ENCODE peak calls at places on chromosomes 3 and 15, in ten cellular contexts. K is astrocyte of the cerebellum; W is GM12891; E is ovary; T is H54; P is activated T-cell treated with anti-CD3 and anti-CD28 coated beads, Interleukin-2, amount 50 U/mL, for 4 hours; N is amygdala; C is effector memory CD8-positive, alpha-beta T cell; Y is T-helper 2 cell; G is mesenteric fat pad. I is an unnamed sample.

GRCh38 chr15:36863551-36863950 is 236.8 kb downstream of the MEIS2 start:
- DNase-seq in W (no peak), T (no peak), P (no peak), Y (no peak), C (no peak), K (no peak), N (no peak), E (no peak), G (no peak), I (no peak)

GRCh38 chr15:62035256-62035908 is 24.9 kb downstream of the VPS13C start:
- DNase-seq in P (no peak), Y (no peak), N (no peak), K (peak; percentile 9), T (no peak), C (no peak), E (no peak), G (no peak), W (no peak), I (no peak)

GRCh38 chr15:51738553-51738952 is 1.1 kb upstream of the LYSMD2 start:
- DNase-seq in T (no peak), N (no peak), Y (no peak), E (no peak), G (no peak), K (no peak), C (no peak), P (no peak), W (no peak), I (no peak)

GRCh38 chr3:143217283-143217682 is 97.7 kb downstream of the CHST2 start:
- DNase-seq in N (no peak), G (no peak), T (no peak), P (no peak), Y (no peak), E (no peak), W (no peak), C (no peak), K (no peak), I (no peak)

GRCh38 chr15:31598620-31599019 is 272.0 kb downstream of the KLF13 start:
- DNase-seq in T (no peak), W (no peak), K (no peak), C (no peak), E (no peak), N (no peak), P (no peak), Y (no peak), G (no peak), I (no peak)

GRCh38 chr3:87848003-87848402 is 210.8 kb downstream of the CGGBP1 start:
- DNase-seq in K (no peak), N (no peak), W (no peak), E (no peak), Y (no peak), P (no peak), G (no peak), C (no peak), T (no peak), I (no peak)

GRCh38 chr3:117669761-117670160 is 960.2 kb downstream of the TUSC7 start:
- DNase-seq in W (no peak), C (no peak), G (no peak), E (no peak), T (no peak), N (no peak), P (no peak), Y (no peak), K (no peak), I (no peak)

GRCh38 chr3:38985981-38986380 is 65.8 kb downstream of the SCN11A start:
- DNase-seq in C (no peak), N (no peak), G (no peak), P (no peak), E (no peak), K (no peak), T (no peak), Y (no peak), W (no peak), I (no peak)

GRCh38 chr3:196159952-196160804 is 51.0 kb downstream of the ZDHHC19 start:
- DNase-seq in P (no peak), N (no peak), Y (no peak), C (no peak), T (peak; percentile 56), E (no peak), G (no peak), K (peak; percentile 24), W (peak; percentile 60), I (peak; percentile 23)

GRCh38 chr15:87604857-87605446 is 651.6 kb downstream of the NTRK3 start:
- DNase-seq in C (peak; percentile 2), Y (no peak), T (no peak), K (no peak), P (no peak), G (no peak), W (peak; percentile 10), N (no peak), E (no peak), I (peak; percentile 57)

GRCh38 chr3:154889227-154889634 is 190.9 kb upstream of the MME start:
- DNase-seq in T (no peak), N (no peak), E (no peak), K (no peak), W (no peak), Y (no peak), P (no peak), G (no peak), C (no peak), I (no peak)

GRCh38 chr15:99427210-99427609 is 138.6 kb upstream of the MEF2A start:
- DNase-seq in N (no peak), Y (no peak), G (peak; percentile 24), W (no peak), K (no peak), T (no peak), P (no peak), C (no peak), E (no peak), I (no peak)

GRCh38 chr3:115549111-115549510 is 74.2 kb upstream of the GAP43 start:
- DNase-seq in P (no peak), W (no peak), G (no peak), C (no peak), Y (no peak), K (no peak), T (no peak), E (no peak), N (no peak), I (no peak)

GRCh38 chr15:96334017-96334704 is 3.7 kb downstream of the NR2F2 start:
- DNase-seq in C (no peak), W (no peak), K (no peak), G (no peak), E (no peak), N (no peak), T (no peak), P (no peak), Y (no peak), I (no peak)

GRCh38 chr3:141876381-141876890 is at the start of gene ATP1B3:
- DNase-seq in T (peak; percentile 70), G (peak; percentile 96), E (peak; percentile 86), W (peak; percentile 84), N (peak; percentile 76), K (no peak), Y (peak; percentile 71), C (peak; percentile 77), P (peak; percentile 76), I (peak; percentile 82)

GRCh38 chr3:25304916-25305315 is 123.1 kb upstream of the RARB start:
- DNase-seq in W (no peak), T (no peak), N (no peak), G (no peak), E (no peak), K (no peak), P (no peak), Y (no peak), C (no peak), I (no peak)

GRCh38 chr3:77096966-77097890 is 57.3 kb downstream of the ROBO2 start:
- DNase-seq in E (no peak), P (no peak), K (no peak), G (no peak), N (no peak), T (no peak), W (no peak), C (no peak), Y (no peak), I (no peak)

I was measured in globus pallidus.